ENCODE peak calls at places on chromosomes 16 and 17, in four cellular contexts. O is mesendoderm, P is H9, K is IMR-90. R is an unnamed sample.

GRCh38 chr17:62778990-62779681 is 29.0 kb downstream of the MARCHF10 start:
- DNase-seq in O (no peak), P (peak; percentile 63), K (peak; percentile 98), R (no peak)

GRCh38 chr17:47802341-47803022 is 19.1 kb downstream of the OSBPL7 start:
- DNase-seq in O (peak; percentile 74), P (peak; percentile 82), K (peak; percentile 41), R (no peak)

GRCh38 chr16:30951785-30952184 is 2.9 kb downstream of the ORAI3 start:
- DNase-seq in O (no peak), P (no peak), K (peak; percentile 70), R (no peak)

GRCh38 chr16:81891734-81892364 is 112.8 kb downstream of the PLCG2 start:
- DNase-seq in O (no peak), P (no peak), K (no peak), R (no peak)

GRCh38 chr17:30388321-30389179 is 9.8 kb downstream of the CPD start:
- DNase-seq in O (no peak), P (peak; percentile 54), K (no peak), R (no peak)

GRCh38 chr16:81908466-81909230 is 102.6 kb downstream of the SDR42E1 start:
- DNase-seq in O (no peak), P (no peak), K (no peak), R (no peak)

GRCh38 chr17:64205804-64206203 is 57.3 kb downstream of the TEX2 start:
- DNase-seq in O (no peak), P (no peak), K (peak; percentile 63), R (no peak)

GRCh38 chr17:74715144-74715543 is 2.4 kb upstream of the CD300LF start:
- DNase-seq in O (no peak), P (no peak), K (no peak), R (no peak)

GRCh38 chr17:44213403-44214229 is 5.9 kb downstream of the UBTF start:
- DNase-seq in O (no peak), P (no peak), K (no peak), R (no peak)

GRCh38 chr16:66486199-66486772 is 59.2 kb downstream of the BEAN1 start:
- DNase-seq in O (no peak), P (peak; percentile 22), K (no peak), R (no peak)

GRCh38 chr17:2853722-2854580 is 57.7 kb downstream of the RAP1GAP2 start:
- DNase-seq in O (peak; percentile 62), P (no peak), K (no peak), R (no peak)

GRCh38 chr17:40178660-40179059 is 1.4 kb downstream of the RAPGEFL1 start:
- DNase-seq in O (no peak), P (no peak), K (no peak), R (no peak)

GRCh38 chr17:83010323-83011200 is 68.8 kb upstream of the METRNL start:
- DNase-seq in O (peak; percentile 20), P (no peak), K (peak; percentile 69), R (no peak)

GRCh38 chr16:89536886-89537548 is 23.5 kb upstream of the RPL13 start:
- DNase-seq in O (no peak), P (no peak), K (no peak), R (no peak)

GRCh38 chr17:2364132-2365116 is 27.1 kb downstream of the SGSM2 start:
- DNase-seq in O (no peak), P (no peak), K (no peak), R (no peak)

GRCh38 chr16:85345129-85345639 is 232.9 kb upstream of the CIBAR2 start:
- DNase-seq in O (no peak), P (no peak), K (no peak), R (no peak)

GRCh38 chr17:7862692-7863437 is 5.1 kb downstream of the CYB5D1 start:
- DNase-seq in O (peak; percentile 78), P (peak; percentile 72), K (peak; percentile 54), R (peak; percentile 71)

GRCh38 chr16:3717235-3718018 is at the start of gene TRAP1:
- DNase-seq in O (peak; percentile 66), P (peak; percentile 71), K (peak; percentile 75), R (peak; percentile 76)

GRCh38 chr17:60107526-60108257 is 29.0 kb upstream of the HEATR6 start:
- DNase-seq in O (no peak), P (no peak), K (no peak), R (no peak)

GRCh38 chr17:70603226-70603625 is 433.9 kb downstream of the KCNJ2 start:
- DNase-seq in O (no peak), P (no peak), K (no peak), R (no peak)

GRCh38 chr16:80601182-80601581 is 60.4 kb downstream of the DYNLRB2 start:
- DNase-seq in O (no peak), P (no peak), K (no peak), R (no peak)

GRCh38 chr16:1030381-1030901 is 42.1 kb upstream of the SSTR5 start:
- DNase-seq in O (no peak), P (no peak), K (no peak), R (no peak)

GRCh38 chr17:48725005-48725293 is 2.0 kb downstream of the PRAC2 start:
- DNase-seq in O (no peak), P (no peak), K (no peak), R (no peak)

GRCh38 chr16:87794485-87795078 is 28.8 kb upstream of the KLHDC4 start:
- DNase-seq in O (no peak), P (no peak), K (no peak), R (no peak)

GRCh38 chr17:35011671-35012216 is 31.4 kb downstream of the LIG3 start:
- DNase-seq in O (no peak), P (no peak), K (peak; percentile 11), R (no peak)

GRCh38 chr16:67241008-67241900 is 6.0 kb downstream of the FHOD1 start:
- DNase-seq in O (peak; percentile 84), P (peak; percentile 42), K (peak; percentile 92), R (no peak)

GRCh38 chr17:79806863-79807720 is 10.2 kb upstream of the CBX8 start:
- DNase-seq in O (no peak), P (no peak), K (no peak), R (no peak)
- H2BK5ac ChIP-seq in O (no peak overlapping the region), P (no peak overlapping the region), K (no peak overlapping the region), R (no peak overlapping the region)

DNA sequence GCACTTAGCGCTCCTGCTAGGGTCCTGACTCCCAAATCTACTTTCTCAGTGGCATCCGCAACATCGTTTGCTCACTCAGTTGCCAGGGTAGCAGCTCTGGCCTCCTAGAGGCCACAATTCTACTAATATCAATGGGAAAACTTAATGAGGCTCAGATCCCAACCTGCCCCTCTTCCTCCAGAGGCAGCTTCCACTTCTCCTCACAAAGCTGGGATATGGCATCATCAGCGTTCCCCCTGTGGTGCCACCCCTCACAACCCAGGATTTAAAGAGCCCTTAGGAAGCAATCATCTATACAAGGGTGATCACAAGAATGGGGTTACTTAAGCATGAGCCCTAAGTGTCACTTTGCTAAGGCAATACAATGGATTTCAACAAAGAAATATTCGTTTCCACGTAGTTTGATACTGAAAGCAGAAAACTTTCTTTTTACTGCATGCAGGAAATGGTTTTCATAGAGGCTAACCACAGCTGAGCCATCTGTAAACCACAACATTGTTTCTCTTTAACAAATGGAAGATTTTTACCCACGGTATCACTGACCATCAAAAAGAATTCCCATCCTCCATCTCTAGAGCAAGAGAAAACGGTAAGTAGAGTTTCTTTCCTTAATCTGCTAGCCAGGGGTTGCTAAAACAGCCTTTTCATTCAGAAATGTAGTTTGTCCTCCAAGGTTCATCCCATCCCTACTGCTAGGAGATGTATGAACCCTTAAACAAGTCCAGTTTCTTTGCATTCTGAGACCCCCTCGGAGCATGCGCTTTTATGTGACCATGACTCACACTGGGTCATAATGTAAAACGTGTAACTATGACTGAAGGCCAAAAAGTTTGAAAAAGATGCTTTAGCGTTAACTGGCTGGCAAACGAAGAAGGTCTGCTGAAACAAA is 68.3 kb upstream of the BCAR1 start:
- DNase-seq in O (no peak), P (no peak), K (peak; percentile 92), R (no peak)
- H4K8ac ChIP-seq in O (no peak overlapping the region), P (no peak overlapping the region), K (peak overlapping the region; percentile 94), R (no peak overlapping the region)

DNA sequence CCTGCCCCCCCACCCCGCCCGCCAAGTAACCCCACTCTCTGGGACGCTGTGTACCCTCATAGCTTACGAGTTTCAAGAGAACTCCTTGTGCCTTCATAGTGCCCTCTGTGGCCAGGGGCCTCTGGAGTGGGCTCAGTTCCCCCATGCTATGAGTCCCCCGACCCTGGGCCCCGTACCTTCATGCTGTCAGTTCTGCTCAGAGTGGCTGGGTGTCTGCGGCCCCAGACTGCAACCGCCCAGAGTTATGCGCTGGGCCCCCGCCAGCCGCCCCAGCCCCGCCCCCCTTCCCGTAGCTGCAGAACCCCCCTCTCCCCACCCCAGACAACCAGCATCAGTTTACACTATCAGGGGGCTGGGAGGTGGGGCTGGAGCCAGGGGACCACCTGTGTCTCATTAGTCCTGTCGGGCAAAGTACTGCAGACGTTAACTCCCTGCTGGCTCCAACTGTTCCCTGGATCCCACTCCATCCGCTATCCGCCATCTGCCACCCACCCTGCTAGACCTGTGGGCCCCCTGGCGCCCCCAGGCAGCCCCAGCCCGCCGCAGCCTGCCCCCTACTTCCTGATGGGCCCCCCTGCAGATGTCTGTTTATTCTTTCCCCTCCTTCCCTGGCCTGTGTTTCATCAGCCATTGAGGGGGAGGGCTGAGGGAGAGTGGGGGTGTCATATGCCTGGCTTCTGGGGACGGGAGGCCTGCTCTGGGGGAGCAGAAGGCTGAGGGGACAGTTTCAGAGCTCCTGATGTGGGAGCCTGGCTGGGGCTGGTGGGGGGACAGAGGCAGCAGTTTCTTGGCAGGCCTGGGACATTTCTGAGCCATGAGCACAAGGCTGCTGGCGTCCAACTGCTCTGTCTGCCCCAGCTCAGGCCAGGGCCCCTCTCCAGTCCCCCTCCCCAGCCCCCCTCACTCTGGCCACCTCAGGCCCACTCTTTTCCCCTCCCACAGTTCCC is at the start of gene MFAP4:
- DNase-seq in O (peak; percentile 71), P (peak; percentile 87), K (peak; percentile 90), R (no peak)
- H2BK5ac ChIP-seq in O (peak within 1 kb of the TSS; percentile 19), P (no peak within 1 kb of the TSS), K (peak within 1 kb of the TSS; percentile 98), R (no peak within 1 kb of the TSS)

DNA sequence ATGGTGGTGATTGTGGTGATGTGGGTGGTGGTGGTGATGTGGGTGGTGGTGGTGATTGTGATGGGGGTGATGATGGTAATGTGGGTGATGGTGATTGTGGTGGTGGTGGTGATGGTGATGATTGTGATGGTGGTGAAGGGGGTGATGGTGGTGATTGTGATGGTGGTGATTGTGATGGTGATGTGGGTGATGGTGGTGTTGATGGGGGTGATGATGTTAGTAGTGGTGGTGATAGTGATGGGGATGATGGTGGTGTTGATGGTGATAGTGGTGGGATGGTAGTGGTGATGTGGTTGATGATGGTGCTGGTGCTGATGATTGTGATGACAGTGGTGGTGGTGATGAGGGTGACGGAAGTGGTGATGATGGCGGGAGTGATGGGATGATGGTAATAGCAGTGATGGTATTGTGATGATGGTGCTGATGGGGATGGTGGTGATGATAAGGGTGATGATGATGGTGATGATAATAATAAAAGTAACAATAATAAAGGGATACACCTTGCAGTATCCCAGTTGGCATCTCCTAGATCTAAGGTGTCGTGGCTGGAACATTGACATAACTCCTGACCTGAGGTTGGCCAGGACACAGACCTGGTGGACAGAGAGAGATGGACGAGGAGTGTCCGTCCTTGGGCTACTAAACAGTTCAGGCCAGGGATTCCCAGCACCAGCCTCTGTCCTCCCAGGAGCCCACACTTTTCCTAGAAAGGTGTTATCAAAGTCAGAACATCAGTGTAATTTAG is 344.5 kb downstream of the SEC14L1 start:
- DNase-seq in O (no peak), P (no peak), K (no peak), R (no peak)
- H4K8ac ChIP-seq in O (no peak overlapping the region), P (peak overlapping the region; percentile 9), K (no peak overlapping the region), R (no peak overlapping the region)

R was measured in neuronal stem cell.